ENCODE peak calls at places on chromosomes 4 and X, in nine cellular contexts. One of them, this sample, is unnamed.

GRCh38 chr4:174873931-174874330 is 44.2 kb upstream of the ADAM29 start:
- DNase-seq in RWPE1: no peak
- DNase-seq in EL: peak
- DNase-seq in cardiac muscle cell: no peak
- DNase-seq in GDM1: no peak
- DNase-seq in SJCRH30: no peak
- DNase-seq in activated naive CD8-positive, alpha-beta T cell treated with anti-CD3 and anti-CD28 coated beads for 36 hours: no peak
- DNase-seq in NCI-H2081: peak
- DNase-seq in nephron progenitor cell: no peak
- DNase-seq in this sample: no peak

GRCh38 chr4:128709268-128709667 is 100.2 kb upstream of the JADE1 start:
- DNase-seq in RWPE1: no peak
- DNase-seq in EL: no peak
- DNase-seq in cardiac muscle cell: no peak
- DNase-seq in GDM1: peak
- DNase-seq in SJCRH30: no peak
- DNase-seq in activated naive CD8-positive, alpha-beta T cell treated with anti-CD3 and anti-CD28 coated beads for 36 hours: no peak
- DNase-seq in NCI-H2081: no peak
- DNase-seq in nephron progenitor cell: no peak
- DNase-seq in this sample: peak

GRCh38 chrX:5632061-5632614 is 596.5 kb downstream of the NLGN4X start:
- DNase-seq in RWPE1: no peak
- DNase-seq in EL: no peak
- DNase-seq in cardiac muscle cell: no peak
- DNase-seq in GDM1: no peak
- DNase-seq in SJCRH30: no peak
- DNase-seq in activated naive CD8-positive, alpha-beta T cell treated with anti-CD3 and anti-CD28 coated beads for 36 hours: no peak
- DNase-seq in NCI-H2081: no peak
- DNase-seq in nephron progenitor cell: peak
- DNase-seq in this sample: no peak

GRCh38 chr4:25694466-25694865 is 38.8 kb downstream of the SLC34A2 start:
- DNase-seq in RWPE1: peak
- DNase-seq in EL: peak
- DNase-seq in cardiac muscle cell: peak
- DNase-seq in GDM1: no peak
- DNase-seq in SJCRH30: no peak
- DNase-seq in activated naive CD8-positive, alpha-beta T cell treated with anti-CD3 and anti-CD28 coated beads for 36 hours: no peak
- DNase-seq in NCI-H2081: no peak
- DNase-seq in nephron progenitor cell: no peak
- DNase-seq in this sample: no peak

GRCh38 chrX:17848545-17849265 is 12.4 kb downstream of the RAI2 start:
- DNase-seq in RWPE1: no peak
- DNase-seq in EL: no peak
- DNase-seq in cardiac muscle cell: no peak
- DNase-seq in GDM1: no peak
- DNase-seq in SJCRH30: no peak
- DNase-seq in activated naive CD8-positive, alpha-beta T cell treated with anti-CD3 and anti-CD28 coated beads for 36 hours: no peak
- DNase-seq in NCI-H2081: no peak
- DNase-seq in nephron progenitor cell: no peak
- DNase-seq in this sample: no peak

GRCh38 chr4:52751349-52751911 is at the start of gene ERVMER34-1:
- DNase-seq in RWPE1: peak
- DNase-seq in EL: peak
- DNase-seq in cardiac muscle cell: peak
- DNase-seq in GDM1: no peak
- DNase-seq in SJCRH30: no peak
- DNase-seq in activated naive CD8-positive, alpha-beta T cell treated with anti-CD3 and anti-CD28 coated beads for 36 hours: no peak
- DNase-seq in NCI-H2081: no peak
- DNase-seq in nephron progenitor cell: peak
- DNase-seq in this sample: no peak

GRCh38 chrX:43953218-43953617 is 20.0 kb downstream of the NDP start:
- DNase-seq in RWPE1: no peak
- DNase-seq in EL: peak
- DNase-seq in cardiac muscle cell: no peak
- DNase-seq in GDM1: no peak
- DNase-seq in SJCRH30: no peak
- DNase-seq in activated naive CD8-positive, alpha-beta T cell treated with anti-CD3 and anti-CD28 coated beads for 36 hours: no peak
- DNase-seq in NCI-H2081: no peak
- DNase-seq in nephron progenitor cell: no peak
- DNase-seq in this sample: no peak

GRCh38 chr4:42151568-42152506 is 618 bp downstream of the BEND4 start:
- DNase-seq in RWPE1: no peak
- DNase-seq in EL: peak
- DNase-seq in cardiac muscle cell: no peak
- DNase-seq in GDM1: no peak
- DNase-seq in SJCRH30: peak
- DNase-seq in activated naive CD8-positive, alpha-beta T cell treated with anti-CD3 and anti-CD28 coated beads for 36 hours: peak
- DNase-seq in NCI-H2081: peak
- DNase-seq in nephron progenitor cell: peak
- DNase-seq in this sample: peak

GRCh38 chr4:174172274-174172673 is 111.2 kb downstream of the FBXO8 start:
- DNase-seq in RWPE1: no peak
- DNase-seq in EL: no peak
- DNase-seq in cardiac muscle cell: no peak
- DNase-seq in GDM1: no peak
- DNase-seq in SJCRH30: no peak
- DNase-seq in activated naive CD8-positive, alpha-beta T cell treated with anti-CD3 and anti-CD28 coated beads for 36 hours: no peak
- DNase-seq in NCI-H2081: no peak
- DNase-seq in nephron progenitor cell: no peak
- DNase-seq in this sample: no peak

GRCh38 chr4:102437111-102437510 is 64.0 kb upstream of the NFKB1 start:
- DNase-seq in RWPE1: no peak
- DNase-seq in EL: no peak
- DNase-seq in cardiac muscle cell: no peak
- DNase-seq in GDM1: no peak
- DNase-seq in SJCRH30: no peak
- DNase-seq in activated naive CD8-positive, alpha-beta T cell treated with anti-CD3 and anti-CD28 coated beads for 36 hours: no peak
- DNase-seq in NCI-H2081: no peak
- DNase-seq in nephron progenitor cell: no peak
- DNase-seq in this sample: no peak

GRCh38 chrX:37060999-37061398 is 52.8 kb downstream of the FAM47C start:
- DNase-seq in RWPE1: peak
- DNase-seq in EL: peak
- DNase-seq in cardiac muscle cell: peak
- DNase-seq in GDM1: peak
- DNase-seq in SJCRH30: no peak
- DNase-seq in activated naive CD8-positive, alpha-beta T cell treated with anti-CD3 and anti-CD28 coated beads for 36 hours: no peak
- DNase-seq in NCI-H2081: peak
- DNase-seq in nephron progenitor cell: peak
- DNase-seq in this sample: peak

GRCh38 chr4:26227827-26228226 is 93.0 kb upstream of the RBPJ start:
- DNase-seq in RWPE1: no peak
- DNase-seq in EL: no peak
- DNase-seq in cardiac muscle cell: no peak
- DNase-seq in GDM1: no peak
- DNase-seq in SJCRH30: no peak
- DNase-seq in activated naive CD8-positive, alpha-beta T cell treated with anti-CD3 and anti-CD28 coated beads for 36 hours: no peak
- DNase-seq in NCI-H2081: no peak
- DNase-seq in nephron progenitor cell: no peak
- DNase-seq in this sample: no peak

GRCh38 chrX:17737707-17738001 is 361 bp downstream of the SCML1 start:
- DNase-seq in RWPE1: no peak
- DNase-seq in EL: no peak
- DNase-seq in cardiac muscle cell: no peak
- DNase-seq in GDM1: no peak
- DNase-seq in SJCRH30: no peak
- DNase-seq in activated naive CD8-positive, alpha-beta T cell treated with anti-CD3 and anti-CD28 coated beads for 36 hours: peak
- DNase-seq in NCI-H2081: no peak
- DNase-seq in nephron progenitor cell: peak
- DNase-seq in this sample: no peak

GRCh38 chr4:174274436-174274835 is 9.0 kb downstream of the FBXO8 start:
- DNase-seq in RWPE1: no peak
- DNase-seq in EL: no peak
- DNase-seq in cardiac muscle cell: no peak
- DNase-seq in GDM1: no peak
- DNase-seq in SJCRH30: no peak
- DNase-seq in activated naive CD8-positive, alpha-beta T cell treated with anti-CD3 and anti-CD28 coated beads for 36 hours: no peak
- DNase-seq in NCI-H2081: no peak
- DNase-seq in nephron progenitor cell: no peak
- DNase-seq in this sample: no peak

GRCh38 chr4:70721747-70722146 is at the start of gene RUFY3:
- DNase-seq in RWPE1: peak
- DNase-seq in EL: peak
- DNase-seq in cardiac muscle cell: peak
- DNase-seq in GDM1: no peak
- DNase-seq in SJCRH30: peak
- DNase-seq in activated naive CD8-positive, alpha-beta T cell treated with anti-CD3 and anti-CD28 coated beads for 36 hours: no peak
- DNase-seq in NCI-H2081: peak
- DNase-seq in nephron progenitor cell: no peak
- DNase-seq in this sample: no peak

GRCh38 chr4:184803884-184804283 is 21.9 kb downstream of the ACSL1 start:
- DNase-seq in RWPE1: no peak
- DNase-seq in EL: no peak
- DNase-seq in cardiac muscle cell: no peak
- DNase-seq in GDM1: no peak
- DNase-seq in SJCRH30: no peak
- DNase-seq in activated naive CD8-positive, alpha-beta T cell treated with anti-CD3 and anti-CD28 coated beads for 36 hours: no peak
- DNase-seq in NCI-H2081: no peak
- DNase-seq in nephron progenitor cell: no peak
- DNase-seq in this sample: no peak

GRCh38 chr4:32917586-32917985 is 2197.4 kb downstream of the PCDH7 start:
- DNase-seq in RWPE1: no peak
- DNase-seq in EL: no peak
- DNase-seq in cardiac muscle cell: no peak
- DNase-seq in GDM1: no peak
- DNase-seq in SJCRH30: no peak
- DNase-seq in activated naive CD8-positive, alpha-beta T cell treated with anti-CD3 and anti-CD28 coated beads for 36 hours: no peak
- DNase-seq in NCI-H2081: no peak
- DNase-seq in nephron progenitor cell: no peak
- DNase-seq in this sample: no peak

GRCh38 chr4:17336524-17336941 is 175.4 kb downstream of the QDPR start:
- DNase-seq in RWPE1: peak
- DNase-seq in EL: no peak
- DNase-seq in cardiac muscle cell: peak
- DNase-seq in GDM1: no peak
- DNase-seq in SJCRH30: no peak
- DNase-seq in activated naive CD8-positive, alpha-beta T cell treated with anti-CD3 and anti-CD28 coated beads for 36 hours: peak
- DNase-seq in NCI-H2081: no peak
- DNase-seq in nephron progenitor cell: no peak
- DNase-seq in this sample: no peak

GRCh38 chr4:57405359-57405758 is 295.2 kb upstream of the IGFBP7 start:
- DNase-seq in RWPE1: peak
- DNase-seq in EL: peak
- DNase-seq in cardiac muscle cell: no peak
- DNase-seq in GDM1: no peak
- DNase-seq in SJCRH30: no peak
- DNase-seq in activated naive CD8-positive, alpha-beta T cell treated with anti-CD3 and anti-CD28 coated beads for 36 hours: no peak
- DNase-seq in NCI-H2081: no peak
- DNase-seq in nephron progenitor cell: no peak
- DNase-seq in this sample: no peak

GRCh38 chr4:6815029-6815836 is 32.7 kb downstream of the KIAA0232 start:
- DNase-seq in RWPE1: no peak
- DNase-seq in EL: no peak
- DNase-seq in cardiac muscle cell: no peak
- DNase-seq in GDM1: no peak
- DNase-seq in SJCRH30: no peak
- DNase-seq in activated naive CD8-positive, alpha-beta T cell treated with anti-CD3 and anti-CD28 coated beads for 36 hours: no peak
- DNase-seq in NCI-H2081: peak
- DNase-seq in nephron progenitor cell: no peak
- DNase-seq in this sample: no peak

GRCh38 chrX:51803833-51804232 is 60.6 kb downstream of the GSPT2 start:
- DNase-seq in RWPE1: no peak
- DNase-seq in EL: no peak
- DNase-seq in cardiac muscle cell: peak
- DNase-seq in GDM1: no peak
- DNase-seq in SJCRH30: no peak
- DNase-seq in activated naive CD8-positive, alpha-beta T cell treated with anti-CD3 and anti-CD28 coated beads for 36 hours: no peak
- DNase-seq in NCI-H2081: no peak
- DNase-seq in nephron progenitor cell: no peak
- DNase-seq in this sample: no peak

GRCh38 chrX:151019837-151020236 is 36.7 kb downstream of the HMGB3 start:
- DNase-seq in RWPE1: peak
- DNase-seq in EL: peak
- DNase-seq in cardiac muscle cell: peak
- DNase-seq in GDM1: no peak
- DNase-seq in SJCRH30: no peak
- DNase-seq in activated naive CD8-positive, alpha-beta T cell treated with anti-CD3 and anti-CD28 coated beads for 36 hours: no peak
- DNase-seq in NCI-H2081: no peak
- DNase-seq in nephron progenitor cell: no peak
- DNase-seq in this sample: no peak

GRCh38 chrX:119753639-119754257 is 4.6 kb upstream of the SOWAHD start:
- DNase-seq in RWPE1: no peak
- DNase-seq in EL: peak
- DNase-seq in cardiac muscle cell: peak
- DNase-seq in GDM1: peak
- DNase-seq in SJCRH30: peak
- DNase-seq in activated naive CD8-positive, alpha-beta T cell treated with anti-CD3 and anti-CD28 coated beads for 36 hours: peak
- DNase-seq in NCI-H2081: peak
- DNase-seq in nephron progenitor cell: no peak
- DNase-seq in this sample: no peak

GRCh38 chrX:19889582-19890342 is 2.4 kb upstream of the SH3KBP1 start:
- DNase-seq in RWPE1: peak
- DNase-seq in EL: peak
- DNase-seq in cardiac muscle cell: peak
- DNase-seq in GDM1: no peak
- DNase-seq in SJCRH30: peak
- DNase-seq in activated naive CD8-positive, alpha-beta T cell treated with anti-CD3 and anti-CD28 coated beads for 36 hours: peak
- DNase-seq in NCI-H2081: no peak
- DNase-seq in nephron progenitor cell: no peak
- DNase-seq in this sample: no peak

GRCh38 chrX:98405376-98405775 is 1521.7 kb downstream of the RPA4 start:
- DNase-seq in RWPE1: peak
- DNase-seq in EL: peak
- DNase-seq in cardiac muscle cell: no peak
- DNase-seq in GDM1: no peak
- DNase-seq in SJCRH30: no peak
- DNase-seq in activated naive CD8-positive, alpha-beta T cell treated with anti-CD3 and anti-CD28 coated beads for 36 hours: no peak
- DNase-seq in NCI-H2081: peak
- DNase-seq in nephron progenitor cell: no peak
- DNase-seq in this sample: no peak

GRCh38 chr4:137601924-137602323 is 69.6 kb upstream of the PCDH18 start:
- DNase-seq in RWPE1: no peak
- DNase-seq in EL: peak
- DNase-seq in cardiac muscle cell: no peak
- DNase-seq in GDM1: no peak
- DNase-seq in SJCRH30: no peak
- DNase-seq in activated naive CD8-positive, alpha-beta T cell treated with anti-CD3 and anti-CD28 coated beads for 36 hours: no peak
- DNase-seq in NCI-H2081: no peak
- DNase-seq in nephron progenitor cell: no peak
- DNase-seq in this sample: no peak

GRCh38 chrX:94424456-94424855 is 750.5 kb downstream of the FAM133A start:
- DNase-seq in RWPE1: no peak
- DNase-seq in EL: no peak
- DNase-seq in cardiac muscle cell: no peak
- DNase-seq in GDM1: no peak
- DNase-seq in SJCRH30: no peak
- DNase-seq in activated naive CD8-positive, alpha-beta T cell treated with anti-CD3 and anti-CD28 coated beads for 36 hours: no peak
- DNase-seq in NCI-H2081: no peak
- DNase-seq in nephron progenitor cell: no peak
- DNase-seq in this sample: no peak

GRCh38 chrX:120358687-120359086 is 3.2 kb upstream of the ATP1B4 start:
- DNase-seq in RWPE1: peak
- DNase-seq in EL: peak
- DNase-seq in cardiac muscle cell: no peak
- DNase-seq in GDM1: no peak
- DNase-seq in SJCRH30: no peak
- DNase-seq in activated naive CD8-positive, alpha-beta T cell treated with anti-CD3 and anti-CD28 coated beads for 36 hours: peak
- DNase-seq in NCI-H2081: peak
- DNase-seq in nephron progenitor cell: peak
- DNase-seq in this sample: no peak

GRCh38 chr4:6046526-6047129 is 28.4 kb upstream of the C4orf50 start:
- DNase-seq in RWPE1: no peak
- DNase-seq in EL: no peak
- DNase-seq in cardiac muscle cell: no peak
- DNase-seq in GDM1: no peak
- DNase-seq in SJCRH30: no peak
- DNase-seq in activated naive CD8-positive, alpha-beta T cell treated with anti-CD3 and anti-CD28 coated beads for 36 hours: no peak
- DNase-seq in NCI-H2081: no peak
- DNase-seq in nephron progenitor cell: no peak
- DNase-seq in this sample: no peak

GRCh38 chrX:150365953-150366911 is 3.1 kb downstream of the MAMLD1 start:
- DNase-seq in RWPE1: no peak
- DNase-seq in EL: peak
- DNase-seq in cardiac muscle cell: peak
- DNase-seq in GDM1: no peak
- DNase-seq in SJCRH30: peak
- DNase-seq in activated naive CD8-positive, alpha-beta T cell treated with anti-CD3 and anti-CD28 coated beads for 36 hours: peak
- DNase-seq in NCI-H2081: no peak
- DNase-seq in nephron progenitor cell: peak
- DNase-seq in this sample: no peak

GRCh38 chrX:74248889-74249288 is 55.1 kb upstream of the ZCCHC13 start:
- DNase-seq in RWPE1: no peak
- DNase-seq in EL: no peak
- DNase-seq in cardiac muscle cell: peak
- DNase-seq in GDM1: no peak
- DNase-seq in SJCRH30: no peak
- DNase-seq in activated naive CD8-positive, alpha-beta T cell treated with anti-CD3 and anti-CD28 coated beads for 36 hours: no peak
- DNase-seq in NCI-H2081: no peak
- DNase-seq in nephron progenitor cell: no peak
- DNase-seq in this sample: no peak

This sample was measured in GF-D8.